ENCODE peak calls at places on chromosomes 16 and 17, in ten cellular contexts. One of them, this sample, is unnamed.

GRCh38 chr16:67165121-67166034 is 833 bp downstream of the HSF4 start:
- DNase-seq in body of pancreas: no peak
- DNase-seq in spleen: no peak
- DNase-seq in A673: no peak
- DNase-seq in AG10803: no peak
- DNase-seq in neural crest cell: no peak
- DNase-seq in MCF 10A: no peak
- DNase-seq in GM20000: no peak
- DNase-seq in mesothelial cell of epicardium: no peak
- DNase-seq in ovary: no peak
- DNase-seq in this sample: no peak

GRCh38 chr17:652310-652709 is 62.3 kb downstream of the VPS53 start:
- DNase-seq in body of pancreas: peak; percentile 60
- DNase-seq in spleen: no peak
- DNase-seq in A673: no peak
- DNase-seq in AG10803: peak; percentile 76
- DNase-seq in neural crest cell: no peak
- DNase-seq in MCF 10A: no peak
- DNase-seq in GM20000: no peak
- DNase-seq in mesothelial cell of epicardium: no peak
- DNase-seq in ovary: no peak
- DNase-seq in this sample: no peak

GRCh38 chr17:80885922-80886582 is 105.6 kb upstream of the CHMP6 start:
- DNase-seq in body of pancreas: no peak
- DNase-seq in spleen: peak; percentile 69
- DNase-seq in A673: no peak
- DNase-seq in AG10803: no peak
- DNase-seq in neural crest cell: no peak
- DNase-seq in MCF 10A: no peak
- DNase-seq in GM20000: no peak
- DNase-seq in mesothelial cell of epicardium: no peak
- DNase-seq in ovary: no peak
- DNase-seq in this sample: no peak

GRCh38 chr16:56807011-56807675 is 57.9 kb upstream of the SLC12A3 start:
- DNase-seq in body of pancreas: no peak
- DNase-seq in spleen: no peak
- DNase-seq in A673: no peak
- DNase-seq in AG10803: peak; percentile 44
- DNase-seq in neural crest cell: no peak
- DNase-seq in MCF 10A: no peak
- DNase-seq in GM20000: no peak
- DNase-seq in mesothelial cell of epicardium: no peak
- DNase-seq in ovary: no peak
- DNase-seq in this sample: no peak

GRCh38 chr16:87464691-87465300 is 28.0 kb downstream of the ZCCHC14 start:
- DNase-seq in body of pancreas: peak; percentile 80
- DNase-seq in spleen: no peak
- DNase-seq in A673: no peak
- DNase-seq in AG10803: peak; percentile 91
- DNase-seq in neural crest cell: no peak
- DNase-seq in MCF 10A: peak; percentile 77
- DNase-seq in GM20000: peak; percentile 49
- DNase-seq in mesothelial cell of epicardium: no peak
- DNase-seq in ovary: peak; percentile 77
- DNase-seq in this sample: no peak

GRCh38 chr16:19696961-19697360 is 21.1 kb downstream of the KNOP1 start:
- DNase-seq in body of pancreas: no peak
- DNase-seq in spleen: peak; percentile 74
- DNase-seq in A673: no peak
- DNase-seq in AG10803: no peak
- DNase-seq in neural crest cell: no peak
- DNase-seq in MCF 10A: no peak
- DNase-seq in GM20000: no peak
- DNase-seq in mesothelial cell of epicardium: no peak
- DNase-seq in ovary: no peak
- DNase-seq in this sample: no peak

GRCh38 chr17:32998893-32999240 is 7.2 kb downstream of the SPACA3 start:
- DNase-seq in body of pancreas: no peak
- DNase-seq in spleen: no peak
- DNase-seq in A673: no peak
- DNase-seq in AG10803: peak; percentile 73
- DNase-seq in neural crest cell: no peak
- DNase-seq in MCF 10A: peak; percentile 25
- DNase-seq in GM20000: no peak
- DNase-seq in mesothelial cell of epicardium: no peak
- DNase-seq in ovary: no peak
- DNase-seq in this sample: no peak

GRCh38 chr17:82241926-82242697 is 13.3 kb downstream of the SLC16A3 start:
- DNase-seq in body of pancreas: no peak
- DNase-seq in spleen: peak; percentile 79
- DNase-seq in A673: no peak
- DNase-seq in AG10803: no peak
- DNase-seq in neural crest cell: no peak
- DNase-seq in MCF 10A: peak; percentile 62
- DNase-seq in GM20000: peak; percentile 52
- DNase-seq in mesothelial cell of epicardium: no peak
- DNase-seq in ovary: peak; percentile 85
- DNase-seq in this sample: no peak

GRCh38 chr17:9410737-9411136 is 164.9 kb downstream of the STX8 start:
- DNase-seq in body of pancreas: no peak
- DNase-seq in spleen: no peak
- DNase-seq in A673: no peak
- DNase-seq in AG10803: no peak
- DNase-seq in neural crest cell: no peak
- DNase-seq in MCF 10A: no peak
- DNase-seq in GM20000: no peak
- DNase-seq in mesothelial cell of epicardium: no peak
- DNase-seq in ovary: no peak
- DNase-seq in this sample: no peak

GRCh38 chr16:73067671-73068545 is 20.0 kb upstream of the ZFHX3 start:
- DNase-seq in body of pancreas: no peak
- DNase-seq in spleen: no peak
- DNase-seq in A673: no peak
- DNase-seq in AG10803: no peak
- DNase-seq in neural crest cell: no peak
- DNase-seq in MCF 10A: no peak
- DNase-seq in GM20000: no peak
- DNase-seq in mesothelial cell of epicardium: no peak
- DNase-seq in ovary: no peak
- DNase-seq in this sample: no peak

GRCh38 chr16:66175058-66175457 is 191.4 kb upstream of the CDH5 start:
- DNase-seq in body of pancreas: no peak
- DNase-seq in spleen: no peak
- DNase-seq in A673: no peak
- DNase-seq in AG10803: no peak
- DNase-seq in neural crest cell: no peak
- DNase-seq in MCF 10A: no peak
- DNase-seq in GM20000: no peak
- DNase-seq in mesothelial cell of epicardium: no peak
- DNase-seq in ovary: no peak
- DNase-seq in this sample: no peak

GRCh38 chr16:1792836-1793577 is 498 bp downstream of the IGFALS start:
- DNase-seq in body of pancreas: no peak
- DNase-seq in spleen: peak; percentile 71
- DNase-seq in A673: no peak
- DNase-seq in AG10803: no peak
- DNase-seq in neural crest cell: no peak
- DNase-seq in MCF 10A: no peak
- DNase-seq in GM20000: no peak
- DNase-seq in mesothelial cell of epicardium: no peak
- DNase-seq in ovary: no peak
- DNase-seq in this sample: no peak

GRCh38 chr16:84041421-84041820 is 1.2 kb downstream of the SLC38A8 start:
- DNase-seq in body of pancreas: no peak
- DNase-seq in spleen: peak; percentile 32
- DNase-seq in A673: no peak
- DNase-seq in AG10803: no peak
- DNase-seq in neural crest cell: no peak
- DNase-seq in MCF 10A: no peak
- DNase-seq in GM20000: no peak
- DNase-seq in mesothelial cell of epicardium: no peak
- DNase-seq in ovary: no peak
- DNase-seq in this sample: no peak

GRCh38 chr16:19127205-19127604 is 13.4 kb downstream of the ITPRIPL2 start:
- DNase-seq in body of pancreas: no peak
- DNase-seq in spleen: no peak
- DNase-seq in A673: no peak
- DNase-seq in AG10803: no peak
- DNase-seq in neural crest cell: no peak
- DNase-seq in MCF 10A: no peak
- DNase-seq in GM20000: no peak
- DNase-seq in mesothelial cell of epicardium: no peak
- DNase-seq in ovary: no peak
- DNase-seq in this sample: no peak

GRCh38 chr16:22008215-22009142 is 568 bp downstream of the MOSMO start:
- DNase-seq in body of pancreas: peak; percentile 13
- DNase-seq in spleen: peak; percentile 86
- DNase-seq in A673: no peak
- DNase-seq in AG10803: no peak
- DNase-seq in neural crest cell: peak; percentile 36
- DNase-seq in MCF 10A: no peak
- DNase-seq in GM20000: no peak
- DNase-seq in mesothelial cell of epicardium: peak; percentile 28
- DNase-seq in ovary: peak; percentile 35
- DNase-seq in this sample: peak; percentile 62

GRCh38 chr17:27985306-27985705 is 57.2 kb upstream of the NLK start:
- DNase-seq in body of pancreas: no peak
- DNase-seq in spleen: no peak
- DNase-seq in A673: peak; percentile 92
- DNase-seq in AG10803: no peak
- DNase-seq in neural crest cell: no peak
- DNase-seq in MCF 10A: no peak
- DNase-seq in GM20000: peak; percentile 13
- DNase-seq in mesothelial cell of epicardium: no peak
- DNase-seq in ovary: no peak
- DNase-seq in this sample: no peak

GRCh38 chr16:79061199-79061598 is 539.3 kb downstream of the MAF start:
- DNase-seq in body of pancreas: no peak
- DNase-seq in spleen: no peak
- DNase-seq in A673: no peak
- DNase-seq in AG10803: no peak
- DNase-seq in neural crest cell: no peak
- DNase-seq in MCF 10A: no peak
- DNase-seq in GM20000: no peak
- DNase-seq in mesothelial cell of epicardium: no peak
- DNase-seq in ovary: no peak
- DNase-seq in this sample: no peak

DNA sequence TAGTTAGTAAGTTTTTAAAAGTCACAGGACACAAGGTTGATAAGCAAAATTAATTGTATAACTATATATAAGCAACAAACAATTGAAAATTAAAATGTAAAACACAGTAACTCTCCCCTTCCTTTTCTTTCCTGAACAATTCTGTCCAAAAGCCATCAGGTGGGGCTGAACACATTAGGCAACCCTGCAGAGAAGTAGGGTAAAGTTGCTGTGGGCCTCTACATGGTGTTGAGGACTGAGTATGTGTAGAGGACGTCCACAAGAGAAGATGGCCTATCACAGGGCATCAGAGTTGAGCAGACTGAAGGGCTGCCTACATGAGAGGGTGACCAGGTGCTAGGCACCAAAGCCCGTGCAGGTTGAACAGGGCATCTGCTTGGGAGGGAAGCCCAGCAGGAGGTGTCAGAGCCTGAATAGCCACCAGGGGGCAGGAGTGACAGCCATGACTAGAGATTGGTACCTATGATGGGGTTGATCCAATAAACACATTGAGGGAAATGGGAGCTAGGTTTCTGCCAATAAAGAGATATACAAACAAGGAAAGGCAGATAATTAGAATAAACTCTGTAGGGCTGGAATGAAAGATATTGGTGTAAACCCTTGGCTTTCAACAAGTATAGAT is 415.1 kb downstream of the NPIPA8 start:
- DNase-seq in body of pancreas: peak; percentile 30
- DNase-seq in spleen: no peak
- DNase-seq in A673: peak; percentile 31
- DNase-seq in AG10803: peak; percentile 12
- DNase-seq in neural crest cell: peak; percentile 11
- DNase-seq in MCF 10A: peak; percentile 30
- DNase-seq in GM20000: peak; percentile 61
- DNase-seq in mesothelial cell of epicardium: no peak
- DNase-seq in ovary: no peak
- DNase-seq in this sample: peak; percentile 15
- TF ChIP-seq CTCF in body of pancreas: no peak
- TF ChIP-seq CTCF in spleen: no peak
- TF ChIP-seq CTCF in A673: peak; percentile 56
- TF ChIP-seq CTCF in AG10803: peak; percentile 57
- TF ChIP-seq CTCF in neural crest cell: peak; percentile 60
- TF ChIP-seq CTCF in MCF 10A: no peak
- TF ChIP-seq CTCF in GM20000: peak; percentile 71
- TF ChIP-seq CTCF in mesothelial cell of epicardium: peak; percentile 28
- TF ChIP-seq CTCF in ovary: no peak
- TF ChIP-seq CTCF in this sample: peak; percentile 11

DNA sequence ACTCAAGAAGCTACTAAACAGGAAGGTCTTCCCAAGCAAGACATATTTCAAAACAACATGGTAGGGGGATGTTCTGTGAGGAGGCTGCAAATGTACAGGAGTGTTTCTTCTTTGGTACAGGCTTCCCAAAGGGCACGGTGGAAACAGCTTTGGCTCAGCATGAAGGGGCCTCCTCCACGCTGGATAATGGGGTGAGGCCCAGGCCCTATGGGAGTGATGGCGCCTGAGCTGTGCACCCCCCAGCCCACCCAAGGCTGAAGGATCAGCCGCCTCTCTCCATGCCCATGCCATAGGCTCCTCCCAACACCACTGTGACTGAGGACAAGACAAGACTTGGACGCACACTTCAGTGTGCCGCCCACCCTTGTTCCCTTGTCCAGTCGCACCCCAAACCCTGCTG is 6.8 kb downstream of the CD300E start:
- DNase-seq in body of pancreas: no peak
- DNase-seq in spleen: no peak
- DNase-seq in A673: no peak
- DNase-seq in AG10803: no peak
- DNase-seq in neural crest cell: no peak
- DNase-seq in MCF 10A: no peak
- DNase-seq in GM20000: no peak
- DNase-seq in mesothelial cell of epicardium: no peak
- DNase-seq in ovary: no peak
- DNase-seq in this sample: no peak
- TF ChIP-seq CTCF in body of pancreas: no peak
- TF ChIP-seq CTCF in spleen: no peak
- TF ChIP-seq CTCF in A673: no peak
- TF ChIP-seq CTCF in AG10803: no peak
- TF ChIP-seq CTCF in neural crest cell: no peak
- TF ChIP-seq CTCF in MCF 10A: no peak
- TF ChIP-seq CTCF in GM20000: no peak
- TF ChIP-seq CTCF in mesothelial cell of epicardium: no peak
- TF ChIP-seq CTCF in ovary: no peak
- TF ChIP-seq CTCF in this sample: no peak

GRCh38 chr17:58276423-58276822 is 4.3 kb downstream of the MPO start:
- DNase-seq in body of pancreas: no peak
- DNase-seq in spleen: peak; percentile 32
- DNase-seq in A673: no peak
- DNase-seq in AG10803: no peak
- DNase-seq in neural crest cell: no peak
- DNase-seq in MCF 10A: no peak
- DNase-seq in GM20000: no peak
- DNase-seq in mesothelial cell of epicardium: no peak
- DNase-seq in ovary: no peak
- DNase-seq in this sample: no peak
- TF ChIP-seq CTCF in body of pancreas: no peak
- TF ChIP-seq CTCF in spleen: no peak
- TF ChIP-seq CTCF in A673: no peak
- TF ChIP-seq CTCF in AG10803: no peak
- TF ChIP-seq CTCF in neural crest cell: no peak
- TF ChIP-seq CTCF in MCF 10A: no peak
- TF ChIP-seq CTCF in GM20000: no peak
- TF ChIP-seq CTCF in mesothelial cell of epicardium: no peak
- TF ChIP-seq CTCF in ovary: no peak
- TF ChIP-seq CTCF in this sample: no peak

GRCh38 chr16:11100239-11100750 is 155.7 kb downstream of the SOCS1 start:
- DNase-seq in body of pancreas: peak; percentile 35
- DNase-seq in spleen: no peak
- DNase-seq in A673: peak; percentile 46
- DNase-seq in AG10803: peak; percentile 86
- DNase-seq in neural crest cell: no peak
- DNase-seq in MCF 10A: peak; percentile 67
- DNase-seq in GM20000: peak; percentile 64
- DNase-seq in mesothelial cell of epicardium: no peak
- DNase-seq in ovary: peak; percentile 77
- DNase-seq in this sample: peak; percentile 30
- TF ChIP-seq CTCF in body of pancreas: no peak
- TF ChIP-seq CTCF in spleen: no peak
- TF ChIP-seq CTCF in A673: no peak
- TF ChIP-seq CTCF in AG10803: peak; percentile 53
- TF ChIP-seq CTCF in neural crest cell: no peak
- TF ChIP-seq CTCF in MCF 10A: no peak
- TF ChIP-seq CTCF in GM20000: no peak
- TF ChIP-seq CTCF in mesothelial cell of epicardium: no peak
- TF ChIP-seq CTCF in ovary: peak; percentile 32
- TF ChIP-seq CTCF in this sample: no peak